ENCODE peak calls at places on chromosomes 7 and 10, in five cellular contexts. D is SK-N-SH, V is K562, S is GM12878, X is HepG2. O is an unnamed sample.

GRCh38 chr10:119942973-119943372 is 50.4 kb downstream of the SEC23IP start:
- DNase-seq in X (no peak), V (no peak), D (no peak), S (no peak), O (no peak)

GRCh38 chr10:3671431-3671955 is 113.5 kb downstream of the KLF6 start:
- DNase-seq in X (no peak), S (no peak), V (no peak), D (no peak), O (no peak)

GRCh38 chr7:3887071-3887691 is 586.1 kb downstream of the SDK1 start:
- DNase-seq in V (no peak), X (no peak), S (no peak), D (no peak), O (no peak)

GRCh38 chr10:79491171-79491835 is 21.0 kb upstream of the EIF5AL1 start:
- DNase-seq in V (peak), S (no peak), X (peak), D (no peak), O (no peak)

GRCh38 chr7:113301141-113301540 is 182.8 kb upstream of the SMIM30 start:
- DNase-seq in S (no peak), V (no peak), X (no peak), D (no peak), O (no peak)

GRCh38 chr10:79078367-79079073 is 9.8 kb downstream of the ZMIZ1 start:
- DNase-seq in S (no peak), X (no peak), V (no peak), D (no peak), O (no peak)

GRCh38 chr10:57023626-57024025 is 662.6 kb upstream of the ZWINT start:
- DNase-seq in S (no peak), X (no peak), V (no peak), D (no peak), O (no peak)

GRCh38 chr10:18687195-18687594 is 28.0 kb downstream of the ARL5B start:
- DNase-seq in D (no peak), S (no peak), X (peak), V (no peak), O (no peak)

GRCh38 chr7:30028749-30029635 is 780 bp downstream of the PLEKHA8 start:
- DNase-seq in S (no peak), V (peak), X (peak), D (no peak), O (no peak)

GRCh38 chr7:33916357-33917081 is 11.2 kb downstream of the BMPER start:
- DNase-seq in D (no peak), S (no peak), X (no peak), V (no peak), O (no peak)

GRCh38 chr10:78914502-78915330 is 154.1 kb upstream of the ZMIZ1 start:
- DNase-seq in S (peak), X (no peak), V (no peak), D (no peak), O (no peak)

GRCh38 chr10:69328346-69328687 is 50.0 kb downstream of the HK1 start:
- DNase-seq in X (no peak), D (no peak), V (no peak), S (no peak), O (no peak)

GRCh38 chr10:75400163-75400768 is 1.3 kb downstream of the ZNF503 start:
- DNase-seq in S (no peak), D (peak), X (no peak), V (no peak), O (no peak)

GRCh38 chr7:16754869-16755317 is 1.3 kb downstream of the TSPAN13 start:
- DNase-seq in D (no peak), V (peak), X (no peak), S (no peak), O (no peak)

GRCh38 chr10:124625831-124626238 is 118.3 kb downstream of the FAM53B start:
- DNase-seq in X (no peak), S (no peak), V (no peak), D (no peak), O (no peak)

GRCh38 chr10:442209-442608 is 247.3 kb downstream of the DIP2C start:
- DNase-seq in X (no peak), V (no peak), S (no peak), D (no peak), O (no peak)
- TF ChIP-seq YY1 in X (no peak), V (no peak), S (no peak), D (no peak), O (no peak)

GRCh38 chr10:22002531-22003110 is 909 bp downstream of the DNAJC1 start:
- DNase-seq in X (peak), S (no peak), V (peak), D (no peak), O (no peak)

GRCh38 chr10:22006379-22006884 is 2.9 kb upstream of the DNAJC1 start:
- DNase-seq in S (no peak), V (no peak), X (no peak), D (no peak), O (no peak)

GRCh38 chr10:22003964-22004281 is 393 bp upstream of the DNAJC1 start:
- DNase-seq in S (no peak), D (no peak), X (no peak), V (no peak), O (no peak)

GRCh38 chr10:22005763-22006162 is 2.2 kb upstream of the DNAJC1 start:
- DNase-seq in V (no peak), S (no peak), X (no peak), D (no peak), O (no peak)

DNA sequence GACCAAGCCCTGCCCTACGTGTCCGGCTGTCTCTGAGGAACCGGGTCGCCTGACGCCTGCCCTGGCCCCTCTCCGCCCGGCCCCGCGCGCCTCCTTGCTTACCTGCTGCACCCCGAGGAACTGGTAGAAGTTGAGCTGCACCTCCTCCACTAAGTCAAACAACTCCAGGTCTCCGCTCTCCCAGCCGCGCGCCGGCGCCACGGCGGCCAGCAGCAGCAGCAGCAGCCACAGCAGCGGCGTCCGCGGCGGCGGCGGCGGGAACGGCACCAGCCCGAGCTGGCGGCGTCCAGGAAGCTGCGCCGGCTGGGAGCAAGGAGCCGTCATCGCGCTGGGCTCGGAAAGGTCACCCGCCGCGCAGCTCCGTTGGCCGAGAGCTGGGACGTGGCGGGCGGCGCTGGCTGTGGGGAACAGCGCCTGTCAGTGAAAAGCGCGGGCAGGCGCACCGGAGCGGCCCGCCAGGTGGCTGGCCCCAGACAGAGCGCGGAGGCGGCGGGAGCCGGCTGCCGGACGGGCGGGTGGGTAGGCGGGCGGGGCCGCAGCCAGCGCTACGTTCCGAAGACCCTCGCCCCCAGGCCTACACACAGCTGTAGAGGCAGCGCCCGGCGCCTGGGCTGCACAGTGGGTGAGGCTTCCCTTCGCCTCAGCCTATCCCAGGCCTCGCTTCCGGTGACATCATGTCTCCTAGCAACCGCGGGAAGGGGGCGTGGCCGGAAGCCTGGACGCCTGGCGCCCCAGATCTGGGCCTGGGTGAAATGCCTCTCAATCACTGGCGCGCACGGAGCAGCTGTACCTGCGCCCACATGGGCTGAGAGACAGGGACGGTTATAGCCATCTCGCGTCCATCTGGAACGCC is at the start of gene DNAJC1:
- DNase-seq in X (peak), D (peak), S (peak), V (peak), O (peak)
- TF ChIP-seq EP300 in X (no peak), D (no peak), S (no peak), V (no peak), O (no peak)

GRCh38 chr10:67771200-67771599 is 66.8 kb downstream of the DNAJC12 start:
- DNase-seq in X (no peak), D (no peak), S (no peak), V (no peak), O (no peak)
- TF ChIP-seq YY1 in X (no peak), D (no peak), S (no peak), V (no peak), O (no peak)

GRCh38 chr10:99732033-99732912 is at the start of the genes COX15 and CUTC:
- DNase-seq in V (peak), D (peak), X (peak), S (peak), O (peak)
- TF ChIP-seq EP300 in V (no peak), D (no peak), X (no peak), S (no peak), O (no peak)

GRCh38 chr7:84658286-84658685 is 463.7 kb upstream of the SEMA3A start:
- DNase-seq in V (no peak), X (no peak), S (no peak), D (no peak), O (no peak)

DNA sequence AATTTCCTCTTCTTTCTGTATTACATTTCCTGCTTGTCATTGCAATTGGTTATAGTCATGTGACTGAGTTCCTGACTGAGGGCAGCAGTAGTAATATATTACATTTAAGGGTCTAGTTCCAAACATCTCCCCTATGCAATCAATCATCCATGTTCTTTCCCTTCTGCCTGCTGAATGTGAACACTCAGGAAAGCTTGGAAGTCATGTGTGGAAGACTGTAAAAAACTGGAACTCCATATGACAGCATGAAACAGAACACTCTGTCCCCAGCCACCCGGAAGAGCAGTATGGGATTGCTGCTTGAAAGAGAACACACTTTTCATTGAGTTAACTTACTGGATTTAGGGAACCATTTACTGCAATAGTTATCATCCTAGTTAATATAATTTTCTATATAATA is 459.7 kb upstream of the SEMA3A start:
- DNase-seq in S (no peak), V (no peak), X (no peak), D (no peak), O (no peak)
- TF ChIP-seq YY1 in S (no peak), V (no peak), X (no peak), D (no peak), O (no peak)

O was measured in H1.